ENCODE peak calls at places on chromosomes 5 and 9, in eight cellular contexts. N is aorta, S is breast epithelium, F is uterus, L is right atrium auricular region, Y is body of pancreas, O is adrenal gland, R is fibroblast of lung. A is an unnamed sample.
A peak's percentile ranks its signal among the peaks of the same experiment; 100 is the strongest.

GRCh38 chr9:133417541-133418461 is at the start of gene REXO4:
- DNase-seq in F (peak; percentile 78), O (peak; percentile 74), Y (peak; percentile 81), S (peak; percentile 63), N (peak; percentile 85), L (peak; percentile 80), R (peak; percentile 87), A (peak; percentile 80)

GRCh38 chr5:156896545-156896944 is 46.5 kb downstream of the PPP1R2B start:
- DNase-seq in S (no peak), Y (no peak), R (no peak), F (no peak), O (peak; percentile 52), L (no peak), N (no peak), A (no peak)

GRCh38 chr9:81671880-81672280 is 17.5 kb downstream of the TLE1 start:
- DNase-seq in R (peak; percentile 90), L (peak; percentile 90), S (no peak), O (peak; percentile 95), N (peak; percentile 92), Y (peak; percentile 82), F (peak; percentile 86), A (peak; percentile 89)

GRCh38 chr5:123518111-123518510 is 6.1 kb downstream of the CSNK1G3 start:
- DNase-seq in Y (no peak), R (no peak), N (no peak), L (no peak), O (no peak), F (no peak), S (no peak), A (no peak)

GRCh38 chr5:153523196-153523595 is 32.7 kb downstream of the GRIA1 start:
- DNase-seq in Y (no peak), S (no peak), O (no peak), N (no peak), F (no peak), R (peak; percentile 76), L (no peak), A (no peak)

GRCh38 chr9:91131433-91131839 is 230.3 kb downstream of the AUH start:
- DNase-seq in S (no peak), F (peak; percentile 84), N (peak; percentile 66), R (peak; percentile 96), Y (no peak), L (no peak), O (peak; percentile 76), A (no peak)

GRCh38 chr9:113436753-113437515 is 26.4 kb downstream of the C9orf43 start:
- DNase-seq in R (peak; percentile 27), F (no peak), L (no peak), O (no peak), Y (no peak), S (no peak), N (no peak), A (no peak)

GRCh38 chr5:146560205-146560812 is 44.3 kb upstream of the GPR151 start:
- DNase-seq in R (peak; percentile 81), Y (no peak), L (no peak), F (no peak), S (no peak), N (no peak), O (no peak), A (no peak)

GRCh38 chr9:35658894-35659220 is 765 bp downstream of the CCDC107 start:
- DNase-seq in Y (peak; percentile 49), S (peak; percentile 49), R (peak; percentile 70), O (no peak), L (no peak), N (peak; percentile 74), F (peak; percentile 54), A (peak; percentile 68)

GRCh38 chr5:52989025-52989780 is at the start of gene ITGA2:
- DNase-seq in R (peak; percentile 66), N (peak; percentile 54), Y (peak; percentile 69), O (peak; percentile 75), S (peak; percentile 61), F (peak; percentile 36), L (no peak), A (peak; percentile 46)

GRCh38 chr9:16530669-16531461 is 339.6 kb downstream of the BNC2 start:
- DNase-seq in O (no peak), L (no peak), S (no peak), F (peak; percentile 52), Y (no peak), N (no peak), R (peak; percentile 84), A (no peak)

GRCh38 chr5:126488362-126489065 is 65.3 kb downstream of the GRAMD2B start:
- DNase-seq in Y (no peak), F (no peak), R (no peak), O (no peak), L (no peak), S (no peak), N (no peak), A (no peak)

GRCh38 chr9:105290401-105290800 is 46.0 kb downstream of the SLC44A1 start:
- DNase-seq in Y (peak; percentile 37), L (no peak), N (no peak), O (peak; percentile 22), R (peak; percentile 36), F (no peak), S (no peak), A (no peak)

GRCh38 chr9:105293408-105293807 is 49.0 kb downstream of the SLC44A1 start:
- DNase-seq in Y (no peak), S (no peak), F (no peak), L (no peak), O (no peak), R (no peak), N (no peak), A (no peak)

GRCh38 chr9:105291422-105291859 is 47.0 kb downstream of the SLC44A1 start:
- DNase-seq in O (no peak), Y (no peak), S (no peak), F (no peak), N (no peak), L (no peak), R (no peak), A (no peak)

GRCh38 chr9:105295151-105295550 is 50.7 kb downstream of the SLC44A1 start:
- DNase-seq in S (no peak), F (no peak), N (no peak), L (no peak), R (no peak), O (no peak), Y (no peak), A (no peak)

GRCh38 chr9:105291938-105292337 is 47.5 kb downstream of the SLC44A1 start:
- DNase-seq in N (no peak), L (no peak), R (no peak), Y (no peak), F (no peak), O (no peak), S (no peak), A (no peak)
- H3K9me3 ChIP-seq in N (no peaks in the 10 kb centered on the region), L (no peaks in the 10 kb centered on the region), R (no peaks in the 10 kb centered on the region), Y (no peaks in the 10 kb centered on the region), F (no peaks in the 10 kb centered on the region), O (no peaks in the 10 kb centered on the region), S (no peaks in the 10 kb centered on the region), A (no peaks in the 10 kb centered on the region)

GRCh38 chr9:69204378-69204777 is 30.3 kb downstream of the TJP2 start:
- DNase-seq in O (peak; percentile 20), R (no peak), N (no peak), F (no peak), S (no peak), L (no peak), Y (no peak), A (peak; percentile 66)

GRCh38 chr9:69211424-69212036 is 37.5 kb downstream of the TJP2 start:
- DNase-seq in N (no peak), F (no peak), O (no peak), S (no peak), L (no peak), Y (no peak), R (no peak), A (no peak)

GRCh38 chr9:69204869-69205268 is 30.8 kb downstream of the TJP2 start:
- DNase-seq in Y (peak; percentile 15), S (no peak), O (peak; percentile 67), N (peak; percentile 61), L (peak; percentile 87), R (peak; percentile 79), F (no peak), A (peak; percentile 61)

GRCh38 chr9:69206047-69206446 is 32.0 kb downstream of the TJP2 start:
- DNase-seq in L (no peak), S (no peak), R (no peak), Y (no peak), F (no peak), O (no peak), N (no peak), A (no peak)

GRCh38 chr9:69207503-69207902 is 33.4 kb downstream of the TJP2 start:
- DNase-seq in L (no peak), O (no peak), F (no peak), R (no peak), Y (peak; percentile 21), S (no peak), N (no peak), A (peak; percentile 71)
- H3K4me1 ChIP-seq in L (no peaks in the 10 kb centered on the region), O (peaks cover 16% of the 10 kb centered on the region), F (no peaks in the 10 kb centered on the region), R (peaks cover 9% of the 10 kb centered on the region), Y (peaks cover 26% of the 10 kb centered on the region), S (no peaks in the 10 kb centered on the region), N (peaks cover 1% of the 10 kb centered on the region), A (peaks cover 27% of the 10 kb centered on the region)

GRCh38 chr9:15354713-15355112 is 47.7 kb upstream of the TTC39B start:
- DNase-seq in S (no peak), N (no peak), O (no peak), R (no peak), L (no peak), Y (no peak), F (no peak), A (no peak)

GRCh38 chr9:15352301-15352700 is 45.3 kb upstream of the TTC39B start:
- DNase-seq in F (no peak), S (no peak), N (no peak), Y (no peak), O (no peak), R (no peak), L (no peak), A (no peak)

GRCh38 chr9:15353892-15354291 is 46.9 kb upstream of the TTC39B start:
- DNase-seq in N (no peak), L (no peak), S (no peak), O (no peak), R (no peak), F (no peak), Y (no peak), A (no peak)

GRCh38 chr9:15357050-15357653 is 50.1 kb upstream of the TTC39B start:
- DNase-seq in N (no peak), O (no peak), L (no peak), Y (peak; percentile 15), S (no peak), F (no peak), R (no peak), A (no peak)

DNA sequence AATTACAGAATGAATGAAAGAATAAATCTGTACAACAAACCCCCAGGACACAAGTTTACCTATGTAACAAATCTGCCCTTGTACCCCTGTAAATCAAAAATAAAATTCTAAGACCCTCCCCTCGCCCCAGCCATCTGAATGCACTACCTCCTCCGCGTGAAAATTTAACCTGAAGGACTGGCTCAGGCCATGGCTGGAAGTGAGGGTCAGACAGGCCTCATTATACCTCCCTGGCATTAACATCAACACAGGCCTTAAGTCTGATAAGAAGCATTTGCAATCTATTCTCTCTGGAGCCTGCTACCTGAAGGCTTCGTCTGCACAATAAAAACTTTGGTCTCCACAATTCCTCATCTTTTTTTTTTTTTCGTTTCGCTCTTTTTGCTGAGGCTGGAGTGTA is 48.7 kb upstream of the TTC39B start:
- DNase-seq in O (no peak), L (no peak), R (no peak), F (no peak), N (no peak), Y (no peak), S (no peak), A (no peak)
- H3K9me3 ChIP-seq in O (no peaks in the 10 kb centered on the region), L (no peaks in the 10 kb centered on the region), R (no peaks in the 10 kb centered on the region), F (no peaks in the 10 kb centered on the region), N (no peaks in the 10 kb centered on the region), Y (no peaks in the 10 kb centered on the region), S (no peaks in the 10 kb centered on the region), A (no peaks in the 10 kb centered on the region)

GRCh38 chr9:105757496-105758251 is 63.3 kb downstream of the TMEM38B start:
- DNase-seq in R (no peak), O (no peak), F (no peak), S (no peak), N (no peak), L (no peak), Y (no peak), A (no peak)

GRCh38 chr9:105760053-105760452 is 65.7 kb downstream of the TMEM38B start:
- DNase-seq in F (no peak), Y (no peak), O (no peak), N (no peak), S (no peak), L (no peak), R (no peak), A (no peak)
- H3K4me1 ChIP-seq in F (no peaks in the 10 kb centered on the region), Y (no peaks in the 10 kb centered on the region), O (no peaks in the 10 kb centered on the region), N (no peaks in the 10 kb centered on the region), S (no peaks in the 10 kb centered on the region), L (no peaks in the 10 kb centered on the region), R (no peaks in the 10 kb centered on the region), A (no peaks in the 10 kb centered on the region)